ENCODE peak calls at places on chromosomes 7 and 10, in nine cellular contexts. X is stomach, D is ovary, R is tibial nerve, Y is upper lobe of left lung, B is sigmoid colon, J is SK-N-SH, L is transverse colon, W is HepG2. I is an unnamed sample.

GRCh38 chr10:72171175-72171630 is 44.6 kb upstream of the ANAPC16 start:
- DNase-seq in W (peak; percentile 17), L (peak; percentile 66), J (no peak), R (no peak), B (no peak), D (no peak), X (peak; percentile 70), Y (no peak), I (no peak)

GRCh38 chr10:132345345-132345744 is 13.4 kb downstream of the LRRC27 start:
- DNase-seq in L (no peak), X (no peak), R (no peak), J (no peak), B (peak; percentile 41), Y (no peak), D (peak; percentile 29), W (peak; percentile 65), I (peak; percentile 29)

GRCh38 chr7:71408276-71408675 is 276.3 kb downstream of the GALNT17 start:
- DNase-seq in J (no peak), L (no peak), Y (no peak), B (no peak), D (no peak), X (no peak), R (no peak), W (no peak), I (peak; percentile 58)

GRCh38 chr7:821688-822087 is 10.6 kb upstream of the SUN1 start:
- DNase-seq in J (peak; percentile 66), R (no peak), L (no peak), B (peak; percentile 69), W (no peak), X (no peak), D (peak; percentile 26), Y (no peak), I (no peak)

GRCh38 chr7:43204081-43204480 is 91.6 kb downstream of the HECW1 start:
- DNase-seq in W (no peak), L (no peak), J (no peak), B (no peak), X (no peak), D (no peak), R (no peak), Y (no peak), I (no peak)

GRCh38 chr10:127319691-127320090 is 123.3 kb upstream of the INSYN2A start:
- DNase-seq in W (no peak), L (no peak), D (no peak), B (no peak), J (no peak), R (no peak), X (no peak), Y (no peak), I (no peak)

GRCh38 chr7:159030490-159031134 is 114.1 kb downstream of the VIPR2 start:
- DNase-seq in J (peak; percentile 97), L (peak; percentile 56), B (peak; percentile 83), R (peak; percentile 5), D (peak; percentile 85), W (peak; percentile 46), Y (peak; percentile 91), X (peak; percentile 64), I (peak; percentile 78)

GRCh38 chr10:80470266-80470665 is 16.2 kb downstream of the TSPAN14 start:
- DNase-seq in R (no peak), L (no peak), Y (no peak), X (no peak), J (no peak), B (no peak), D (peak; percentile 13), W (no peak), I (no peak)

GRCh38 chr10:46077141-46077554 is 31.1 kb upstream of the MSMB start:
- DNase-seq in J (no peak), D (no peak), L (no peak), B (no peak), W (no peak), X (no peak), Y (no peak), R (no peak), I (no peak)

GRCh38 chr7:38660427-38661099 is 29.4 kb upstream of the AMPH start:
- DNase-seq in W (peak; percentile 29), Y (no peak), X (no peak), L (peak; percentile 18), J (peak; percentile 61), D (no peak), B (no peak), R (no peak), I (no peak)

GRCh38 chr10:133204226-133205015 is 25.6 kb upstream of the UTF1 start:
- DNase-seq in L (no peak), B (no peak), D (no peak), X (no peak), J (no peak), R (no peak), W (no peak), Y (peak; percentile 79), I (no peak)

GRCh38 chr7:8213381-8213780 is 48.6 kb downstream of the ICA1 start:
- DNase-seq in D (no peak), W (no peak), J (no peak), X (no peak), R (no peak), Y (no peak), B (no peak), L (no peak), I (no peak)

GRCh38 chr10:104707602-104708160 is 66.6 kb downstream of the SORCS3 start:
- DNase-seq in L (no peak), X (no peak), W (no peak), R (no peak), D (no peak), Y (no peak), J (no peak), B (no peak), I (no peak)

GRCh38 chr10:78937800-78938694 is 130.7 kb upstream of the ZMIZ1 start:
- DNase-seq in D (no peak), J (peak; percentile 60), L (no peak), B (no peak), X (no peak), Y (no peak), R (no peak), W (peak; percentile 61), I (no peak)

GRCh38 chr7:156473476-156474240 is 166.9 kb upstream of the RNF32 start:
- DNase-seq in B (no peak), W (peak; percentile 25), X (peak; percentile 56), Y (no peak), R (no peak), L (peak; percentile 26), D (no peak), J (peak; percentile 76), I (no peak)

GRCh38 chr10:79496896-79497295 is 15.4 kb upstream of the EIF5AL1 start:
- DNase-seq in D (no peak), Y (no peak), W (no peak), L (no peak), J (no peak), R (no peak), X (no peak), B (no peak), I (no peak)

GRCh38 chr7:22454446-22454845 is 45.5 kb downstream of the STEAP1B start:
- DNase-seq in W (no peak), J (no peak), B (no peak), X (no peak), R (no peak), Y (peak; percentile 19), D (no peak), L (no peak), I (no peak)

GRCh38 chr10:33519130-33519860 is 184.8 kb upstream of the NRP1 start:
- DNase-seq in X (no peak), B (no peak), W (no peak), R (no peak), L (no peak), Y (no peak), D (no peak), J (no peak), I (no peak)

GRCh38 chr10:109933984-109934565 is 10.8 kb upstream of the XPNPEP1 start:
- DNase-seq in L (no peak), X (no peak), Y (no peak), J (no peak), B (no peak), D (no peak), W (no peak), R (no peak), I (no peak)

DNA sequence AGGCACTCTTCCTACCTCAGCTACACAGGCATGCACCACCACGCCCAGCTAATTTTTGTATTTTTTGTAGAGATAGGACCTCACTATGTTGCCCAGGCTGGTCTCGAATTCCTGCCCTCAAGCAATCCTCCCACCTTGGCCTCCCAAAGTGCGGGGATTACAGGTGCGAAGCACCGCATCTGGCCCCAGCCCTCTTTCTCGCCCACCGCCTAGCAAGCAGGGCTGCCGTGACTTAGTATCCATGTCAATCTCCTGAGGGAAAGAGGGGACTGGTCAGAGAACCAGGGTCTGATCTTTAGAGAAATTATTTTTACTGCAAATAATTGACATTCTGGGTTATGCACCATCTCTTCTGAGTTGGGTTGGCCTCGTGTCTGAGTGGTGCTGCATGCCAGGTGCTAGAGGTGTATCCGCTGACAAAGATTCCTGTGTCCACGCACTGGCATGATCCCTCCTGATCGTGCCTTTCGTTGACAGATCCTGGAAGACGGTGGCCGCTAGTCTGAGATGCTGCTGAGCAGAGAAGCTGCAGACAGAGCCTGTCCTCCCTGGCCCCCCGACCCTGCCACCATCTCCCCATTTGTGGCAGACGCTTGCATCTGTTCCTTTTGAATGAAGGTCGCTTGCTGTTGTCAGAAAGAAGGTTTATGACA is 22.7 kb downstream of the WIPI2 start:
- DNase-seq in J (no peak), R (no peak), Y (no peak), W (no peak), D (no peak), X (no peak), L (no peak), B (peak; percentile 48), I (peak; percentile 75)
- H3K36me3 ChIP-seq in J (peaks cover 62% of the 10 kb centered on the region), R (peaks cover 2% of the 10 kb centered on the region), Y (peaks cover 13% of the 10 kb centered on the region), W (peaks cover 71% of the 10 kb centered on the region), D (no peaks in the 10 kb centered on the region), X (peaks cover 36% of the 10 kb centered on the region), L (no peaks in the 10 kb centered on the region), B (peaks cover 32% of the 10 kb centered on the region), I (peaks cover 85% of the 10 kb centered on the region)

DNA sequence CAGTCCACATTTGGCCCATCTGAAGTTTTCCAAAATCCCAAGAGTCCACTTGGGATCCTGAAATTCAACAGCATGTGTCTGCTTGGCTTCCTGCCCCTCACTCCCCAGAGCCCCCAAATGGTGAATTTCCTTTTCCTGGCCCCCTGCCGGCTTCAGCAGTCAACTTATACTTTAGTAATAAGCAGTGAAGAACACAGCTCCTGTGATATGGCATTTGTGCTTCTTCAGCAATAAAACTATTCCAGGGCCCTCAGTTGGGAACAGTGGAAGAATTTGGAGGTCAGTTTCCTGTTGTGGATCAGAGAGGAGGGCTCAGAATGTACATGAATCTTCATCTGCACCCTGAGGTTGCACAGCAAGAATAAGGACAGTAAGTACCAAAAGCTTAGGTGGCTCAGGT is 51.0 kb downstream of the PRF1 start:
- DNase-seq in R (no peak), Y (no peak), L (no peak), B (no peak), J (no peak), W (no peak), X (no peak), D (no peak), I (no peak)
- TF ChIP-seq CTCF in R (no peak), Y (no peak), L (no peak), B (no peak), J (no peak), W (no peak), X (no peak), D (no peak), I (no peak)

GRCh38 chr10:114801411-114801813 is 20.2 kb upstream of the FHIP2A start:
- DNase-seq in D (no peak), R (no peak), L (no peak), W (no peak), J (no peak), X (no peak), Y (no peak), B (no peak), I (no peak)
- TF ChIP-seq EP300 in D (no peak), R (no peak), L (no peak), W (no peak), J (no peak), X (no peak), Y (no peak), B (no peak), I (no peak)

GRCh38 chr7:105073143-105073542 is 59.1 kb downstream of the KMT2E start:
- DNase-seq in R (no peak), J (no peak), W (no peak), Y (no peak), L (no peak), X (no peak), D (no peak), B (no peak), I (no peak)
- H3K36me3 ChIP-seq in R (no peaks in the 10 kb centered on the region), J (peaks cover 67% of the 10 kb centered on the region), W (peaks cover 80% of the 10 kb centered on the region), Y (peaks cover 40% of the 10 kb centered on the region), L (no peaks in the 10 kb centered on the region), X (peaks cover 39% of the 10 kb centered on the region), D (no peaks in the 10 kb centered on the region), B (peaks cover 44% of the 10 kb centered on the region), I (peaks cover 65% of the 10 kb centered on the region)

I was measured in suprapubic skin.